ENCODE peak calls at places on chromosomes 5 and 9, in five cellular contexts. P is 8988T, F is NB4, Q is erythroblast, U is hypothalamus. W is an unnamed sample.

GRCh38 chr9:79955300-79955699 is 383.5 kb downstream of the TLE4 start:
- DNase-seq in P (no peak), F (peak; percentile 2), Q (no peak), U (no peak), W (peak; percentile 24)

GRCh38 chr9:72441296-72442211 is 76.5 kb upstream of the ZFAND5 start:
- DNase-seq in P (no peak), F (no peak), Q (no peak), U (no peak), W (no peak)

GRCh38 chr9:126157409-126157808 is 169.2 kb upstream of the MVB12B start:
- DNase-seq in P (no peak), F (no peak), Q (no peak), U (no peak), W (no peak)

GRCh38 chr9:86181379-86182315 is 77.8 kb downstream of the C9orf153 start:
- DNase-seq in P (no peak), F (no peak), Q (peak; percentile 14), U (no peak), W (no peak)

GRCh38 chr9:36625006-36625600 is 52.4 kb downstream of the MELK start:
- DNase-seq in P (no peak), F (no peak), Q (no peak), U (peak; percentile 51), W (no peak)

GRCh38 chr5:58999804-59000595 is 417.1 kb downstream of the RAB3C start:
- DNase-seq in P (no peak), F (peak; percentile 11), Q (no peak), U (peak; percentile 54), W (no peak)

GRCh38 chr9:78103971-78104433 is 72.4 kb upstream of the GNAQ start:
- DNase-seq in P (no peak), F (peak; percentile 92), Q (no peak), U (no peak), W (peak; percentile 96)

GRCh38 chr5:67299317-67299716 is 102.7 kb upstream of the CD180 start:
- DNase-seq in P (no peak), F (no peak), Q (no peak), U (no peak), W (no peak)

GRCh38 chr9:93567271-93567959 is 9.0 kb upstream of the PHF2 start:
- DNase-seq in P (no peak), F (peak; percentile 24), Q (peak; percentile 58), U (no peak), W (no peak)

GRCh38 chr9:95261890-95262289 is 55.6 kb downstream of the FANCC start:
- DNase-seq in P (no peak), F (peak; percentile 9), Q (peak; percentile 15), U (no peak), W (no peak)

GRCh38 chr9:131593936-131594665 is 48.8 kb downstream of the PRRT1B start:
- DNase-seq in P (no peak), F (no peak), Q (no peak), U (no peak), W (no peak)

GRCh38 chr5:167982-168660 is 23.2 kb upstream of the LRRC14B start:
- DNase-seq in P (peak; percentile 52), F (no peak), Q (no peak), U (no peak), W (no peak)

GRCh38 chr9:135801070-135801469 is 99.1 kb downstream of the KCNT1 start:
- DNase-seq in P (no peak), F (no peak), Q (no peak), U (no peak), W (no peak)

GRCh38 chr9:136174779-136175744 is 29.9 kb downstream of the LHX3 start:
- DNase-seq in P (peak; percentile 56), F (no peak), Q (no peak), U (no peak), W (no peak)

GRCh38 chr5:109921735-109922395 is 232.1 kb downstream of the MAN2A1 start:
- DNase-seq in P (no peak), F (no peak), Q (no peak), U (no peak), W (no peak)

GRCh38 chr5:167029488-167029887 is 1262.0 kb upstream of the WWC1 start:
- DNase-seq in P (no peak), F (no peak), Q (no peak), U (no peak), W (no peak)

GRCh38 chr5:180626661-180627385 is 22.6 kb downstream of the FLT4 start:
- DNase-seq in P (no peak), F (no peak), Q (no peak), U (no peak), W (no peak)

GRCh38 chr5:120108586-120109254 is 355.4 kb upstream of the PRR16 start:
- DNase-seq in P (no peak), F (no peak), Q (no peak), U (no peak), W (no peak)

GRCh38 chr9:27653246-27653645 is 80.0 kb upstream of the C9orf72 start:
- DNase-seq in P (no peak), F (no peak), Q (no peak), U (no peak), W (no peak)